ENCODE peak calls at places on chromosomes 7 and 10, in nine cellular contexts. D is left ventricle myocardium inferior, X is gastrocnemius medialis, V is dorsolateral prefrontal cortex, Y is fibroblast of the aortic adventitia, I is HepG2, M is right lobe of liver, G is heart right ventricle, F is fibroblast of mammary gland. U is an unnamed sample.

GRCh38 chr7:137835486-137836112 is 11.2 kb downstream of the DGKI start:
- DNase-seq in D (no peak), X (no peak), V (no peak), Y (no peak), I (no peak), M (no peak), G (no peak), F (no peak), U (no peak)

GRCh38 chr7:119090851-119091250 is 866.3 kb downstream of the ANKRD7 start:
- DNase-seq in D (no peak), X (no peak), V (no peak), Y (no peak), I (no peak), M (no peak), G (no peak), F (peak; percentile 0), U (peak; percentile 0)

GRCh38 chr7:123747620-123748141 is 1.1 kb downstream of the WASL start:
- DNase-seq in D (peak; percentile 38), X (peak; percentile 53), V (no peak), Y (peak; percentile 73), I (peak; percentile 87), M (peak; percentile 70), G (peak; percentile 26), F (peak; percentile 83), U (peak; percentile 94)

GRCh38 chr7:150978136-150978789 is at the start of gene KCNH2:
- DNase-seq in D (peak; percentile 72), X (no peak), V (peak; percentile 50), Y (no peak), I (no peak), M (no peak), G (peak; percentile 77), F (no peak), U (no peak)

GRCh38 chr10:7788640-7789335 is 811 bp downstream of the ATP5F1C start:
- DNase-seq in D (no peak), X (no peak), V (no peak), Y (peak; percentile 28), I (peak; percentile 28), M (no peak), G (no peak), F (peak; percentile 37), U (peak; percentile 56)

GRCh38 chr10:44851881-44852280 is 59.3 kb upstream of the TMEM72 start:
- DNase-seq in D (no peak), X (no peak), V (no peak), Y (no peak), I (no peak), M (no peak), G (no peak), F (no peak), U (no peak)

GRCh38 chr7:102030696-102031095 is 213.3 kb downstream of the CUX1 start:
- DNase-seq in D (no peak), X (no peak), V (no peak), Y (no peak), I (no peak), M (no peak), G (no peak), F (no peak), U (no peak)

GRCh38 chr10:96529634-96530279 is 16.0 kb upstream of the TLL2 start:
- DNase-seq in D (no peak), X (no peak), V (no peak), Y (no peak), I (no peak), M (no peak), G (no peak), F (no peak), U (no peak)

GRCh38 chr10:67772894-67773511 is 65.0 kb downstream of the DNAJC12 start:
- DNase-seq in D (no peak), X (no peak), V (no peak), Y (no peak), I (no peak), M (no peak), G (no peak), F (peak; percentile 17), U (no peak)

GRCh38 chr7:137772748-137773147 is 74.0 kb downstream of the DGKI start:
- DNase-seq in D (no peak), X (no peak), V (no peak), Y (peak; percentile 59), I (no peak), M (no peak), G (no peak), F (peak; percentile 94), U (peak; percentile 78)

GRCh38 chr7:66409493-66409892 is 204.4 kb downstream of the TPST1 start:
- DNase-seq in D (no peak), X (no peak), V (no peak), Y (no peak), I (peak; percentile 29), M (no peak), G (no peak), F (no peak), U (peak; percentile 10)

GRCh38 chr7:140923358-140924006 is 1.2 kb downstream of the BRAF start:
- DNase-seq in D (no peak), X (no peak), V (no peak), Y (peak; percentile 21), I (no peak), M (no peak), G (no peak), F (peak; percentile 13), U (peak; percentile 20)

GRCh38 chr7:1664711-1665591 is 5.1 kb upstream of the ELFN1 start:
- DNase-seq in D (peak; percentile 68), X (peak; percentile 17), V (peak; percentile 49), Y (peak; percentile 61), I (peak; percentile 16), M (peak; percentile 68), G (peak; percentile 71), F (peak; percentile 50), U (peak; percentile 53)

GRCh38 chr10:31033166-31033565 is 1.5 kb upstream of the ZNF438 start:
- DNase-seq in D (no peak), X (no peak), V (no peak), Y (peak; percentile 60), I (no peak), M (no peak), G (no peak), F (no peak), U (no peak)

GRCh38 chr7:47591655-47592572 is 10.0 kb upstream of the TNS3 start:
- DNase-seq in D (no peak), X (no peak), V (no peak), Y (peak; percentile 91), I (peak; percentile 75), M (no peak), G (no peak), F (peak; percentile 49), U (peak; percentile 63)

GRCh38 chr7:1536768-1537630 is 6.5 kb downstream of the MAFK start:
- DNase-seq in D (peak; percentile 96), X (peak; percentile 96), V (peak; percentile 65), Y (peak; percentile 99), I (peak; percentile 93), M (peak; percentile 93), G (peak; percentile 94), F (peak; percentile 98), U (peak; percentile 99)

GRCh38 chr7:41955475-41956243 is 252.8 kb upstream of the INHBA start:
- DNase-seq in D (peak; percentile 95), X (peak; percentile 93), V (peak; percentile 57), Y (peak; percentile 100), I (no peak), M (peak; percentile 76), G (peak; percentile 91), F (peak; percentile 100), U (peak; percentile 99)

GRCh38 chr10:45373003-45373782 is 823 bp upstream of the ALOX5 start:
- DNase-seq in D (no peak), X (no peak), V (no peak), Y (no peak), I (no peak), M (no peak), G (peak; percentile 27), F (no peak), U (no peak)

GRCh38 chr10:117318909-117319308 is 56.3 kb downstream of the PDZD8 start:
- DNase-seq in D (no peak), X (no peak), V (no peak), Y (peak; percentile 39), I (no peak), M (no peak), G (no peak), F (peak; percentile 22), U (peak; percentile 36)

DNA sequence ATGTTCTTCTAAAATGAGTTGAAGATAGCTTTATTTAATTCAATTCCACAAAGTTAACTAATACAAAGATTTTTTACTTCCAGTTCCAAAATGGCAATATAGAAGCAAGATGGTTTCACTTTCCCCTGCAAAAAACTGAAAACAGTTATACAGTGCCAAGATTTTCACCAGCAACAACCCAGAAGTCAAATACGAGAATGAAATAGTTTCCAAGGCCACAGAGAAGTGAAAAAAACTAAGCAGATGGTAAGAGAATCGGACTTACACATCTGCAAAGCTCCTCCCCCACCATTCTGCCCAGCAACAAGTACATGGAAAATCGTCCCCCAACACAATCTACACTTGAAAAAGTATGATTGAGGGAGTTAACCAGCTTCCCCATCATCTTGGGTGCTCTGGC is 30.3 kb upstream of the KEL start:
- DNase-seq in D (no peak), X (no peak), V (no peak), Y (peak; percentile 46), I (no peak), M (no peak), G (no peak), F (no peak), U (peak; percentile 38)
- H3K4me3 ChIP-seq in D (no peak overlapping the region), X (no peak overlapping the region), V (no peak overlapping the region), Y (peak overlapping the region; percentile 26), I (no peak overlapping the region), M (no peak overlapping the region), G (no peak overlapping the region), F (no peak overlapping the region), U (no peak overlapping the region)

DNA sequence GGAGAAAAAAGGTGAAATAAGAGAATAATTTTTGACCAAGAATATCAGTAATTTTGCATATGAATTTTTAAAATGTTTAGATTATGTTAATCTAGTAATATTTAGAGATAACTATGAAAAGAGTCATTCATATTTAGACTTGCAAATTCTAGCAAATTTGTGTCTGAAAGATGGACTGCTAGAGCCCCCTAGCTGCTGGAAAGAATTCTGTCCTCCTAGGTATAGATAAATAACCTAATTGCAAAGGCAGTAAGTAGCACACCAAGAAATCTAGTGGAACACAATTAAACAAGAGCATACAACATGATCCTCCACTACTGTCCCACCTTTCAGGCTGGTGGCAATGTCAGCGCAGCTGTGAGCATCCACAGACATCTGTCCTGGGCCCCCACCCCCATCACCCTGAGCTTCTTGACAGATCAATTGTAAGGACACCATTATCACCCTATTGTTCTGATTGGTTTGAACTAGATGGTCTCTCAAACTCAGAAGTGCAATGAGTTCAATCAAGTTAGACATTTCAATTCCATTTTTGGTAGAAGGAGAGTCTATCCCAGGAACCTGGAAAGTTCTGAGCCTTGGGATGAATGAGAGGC is 15.0 kb upstream of the GFRA1 start:
- DNase-seq in D (no peak), X (no peak), V (no peak), Y (peak; percentile 70), I (peak; percentile 18), M (no peak), G (no peak), F (peak; percentile 50), U (peak; percentile 81)
- TF ChIP-seq CTCF in D (peak; percentile 79), X (peak; percentile 56), V (peak; percentile 79), Y (peak; percentile 61), I (peak; percentile 63), M (peak; percentile 86), G (peak; percentile 59), F (peak; percentile 66), U (peak; percentile 80)

GRCh38 chr10:132308588-132309451 is 1.1 kb upstream of the STK32C start:
- DNase-seq in D (no peak), X (no peak), V (peak; percentile 16), Y (no peak), I (no peak), M (no peak), G (no peak), F (no peak), U (no peak)
- H3K4me3 ChIP-seq in D (peak overlapping the region; percentile 84), X (peak overlapping the region; percentile 84), V (peak overlapping the region; percentile 66), Y (peak overlapping the region; percentile 82), I (peak overlapping the region; percentile 62), M (peak overlapping the region; percentile 76), G (peak overlapping the region; percentile 94), F (peak overlapping the region; percentile 69), U (peak overlapping the region; percentile 71)

GRCh38 chr7:10022957-10023356 is 950.7 kb upstream of the PHF14 start:
- DNase-seq in D (no peak), X (no peak), V (no peak), Y (no peak), I (no peak), M (no peak), G (no peak), F (no peak), U (peak; percentile 1)
- TF ChIP-seq CTCF in D (peak; percentile 62), X (peak; percentile 7), V (peak; percentile 70), Y (no peak), I (no peak), M (peak; percentile 31), G (peak; percentile 32), F (no peak), U (no peak)

U was measured in choroid plexus epithelial cell.